ENCODE peak calls at places on chromosomes 13 and 19, in five cellular contexts. V, X, J, B and L are unnamed samples.

GRCh38 chr13:50126378-50127016 is 111.3 kb downstream of the KCNRG start:
- DNase-seq in V (no peak), X (peak), J (no peak), B (peak), L (no peak)

GRCh38 chr13:111387945-111388600 is 67.6 kb downstream of the TEX29 start:
- DNase-seq in V (no peak), X (no peak), J (no peak), B (no peak), L (no peak)

GRCh38 chr13:105655046-105655445 is 880.4 kb downstream of the EFNB2 start:
- DNase-seq in V (no peak), X (no peak), J (no peak), B (no peak), L (no peak)

GRCh38 chr19:38294090-38294489 is 10.0 kb upstream of the C19orf33 start:
- DNase-seq in V (no peak), X (no peak), J (no peak), B (no peak), L (no peak)

GRCh38 chr13:102136735-102137296 is 265.0 kb downstream of the FGF14 start:
- DNase-seq in V (no peak), X (no peak), J (no peak), B (no peak), L (no peak)

GRCh38 chr19:18225702-18226468 is at the start of gene PDE4C:
- DNase-seq in V (no peak), X (no peak), J (no peak), B (no peak), L (peak)

GRCh38 chr13:31930901-31931522 is 100.6 kb upstream of the FRY start:
- DNase-seq in V (no peak), X (no peak), J (no peak), B (no peak), L (no peak)

GRCh38 chr13:80604094-80604493 is 263.2 kb upstream of the SPRY2 start:
- DNase-seq in V (no peak), X (no peak), J (no peak), B (no peak), L (peak)

GRCh38 chr19:13016628-13017305 is 21.5 kb downstream of the NFIX start:
- DNase-seq in V (no peak), X (no peak), J (no peak), B (no peak), L (no peak)

GRCh38 chr13:35979378-35979911 is 151.7 kb downstream of the DCLK1 start:
- DNase-seq in V (peak), X (no peak), J (peak), B (peak), L (peak)

GRCh38 chr13:32911506-32911905 is 104.7 kb upstream of the KL start:
- DNase-seq in V (no peak), X (peak), J (no peak), B (no peak), L (no peak)

GRCh38 chr13:38264363-38265134 is 85.1 kb upstream of the UFM1 start:
- DNase-seq in V (no peak), X (no peak), J (no peak), B (no peak), L (no peak)

GRCh38 chr13:51233117-51233826 is 11.1 kb downstream of the FAM124A start:
- DNase-seq in V (no peak), X (no peak), J (no peak), B (no peak), L (no peak)

GRCh38 chr13:79736356-79736755 is 255.4 kb downstream of the NDFIP2 start:
- DNase-seq in V (no peak), X (no peak), J (no peak), B (no peak), L (no peak)

GRCh38 chr13:24995225-24995804 is 100.6 kb upstream of the PABPC3 start:
- DNase-seq in V (no peak), X (peak), J (no peak), B (peak), L (peak)

GRCh38 chr13:25652764-25653163 is 281.0 kb downstream of the ATP8A2 start:
- DNase-seq in V (no peak), X (no peak), J (no peak), B (no peak), L (no peak)

GRCh38 chr13:71721117-71721516 is 145.9 kb downstream of the DACH1 start:
- DNase-seq in V (no peak), X (no peak), J (no peak), B (no peak), L (no peak)

GRCh38 chr13:31824705-31825512 is 85.6 kb downstream of the RXFP2 start:
- DNase-seq in V (no peak), X (no peak), J (no peak), B (no peak), L (no peak)

GRCh38 chr13:110816500-110816899 is 98.4 kb downstream of the ANKRD10 start:
- DNase-seq in V (no peak), X (no peak), J (no peak), B (no peak), L (no peak)

GRCh38 chr19:43940719-43941118 is 5.6 kb upstream of the ZNF45 start:
- DNase-seq in V (no peak), X (no peak), J (no peak), B (no peak), L (no peak)

GRCh38 chr19:56740478-56740877 is 68.9 kb upstream of the ZNF835 start:
- DNase-seq in V (no peak), X (no peak), J (no peak), B (no peak), L (no peak)
- H3K27ac ChIP-seq in V (no peak), X (no peak), J (no peak), B (no peak), L (no peak)

GRCh38 chr19:5052515-5052914 is 83.6 kb downstream of the KDM4B start:
- DNase-seq in V (no peak), X (no peak), J (no peak), B (no peak), L (no peak)
- TF ChIP-seq CTCF in V (no peak), X (peak), J (no peak), B (no peak), L (no peak)

GRCh38 chr19:49676690-49677231 is 310 bp upstream of the PRMT1 start:
- DNase-seq in V (peak), X (peak), J (peak), B (peak), L (peak)
- TF ChIP-seq EP300 in V (no peak), X (no peak), J (no peak), B (no peak), L (no peak)

DNA sequence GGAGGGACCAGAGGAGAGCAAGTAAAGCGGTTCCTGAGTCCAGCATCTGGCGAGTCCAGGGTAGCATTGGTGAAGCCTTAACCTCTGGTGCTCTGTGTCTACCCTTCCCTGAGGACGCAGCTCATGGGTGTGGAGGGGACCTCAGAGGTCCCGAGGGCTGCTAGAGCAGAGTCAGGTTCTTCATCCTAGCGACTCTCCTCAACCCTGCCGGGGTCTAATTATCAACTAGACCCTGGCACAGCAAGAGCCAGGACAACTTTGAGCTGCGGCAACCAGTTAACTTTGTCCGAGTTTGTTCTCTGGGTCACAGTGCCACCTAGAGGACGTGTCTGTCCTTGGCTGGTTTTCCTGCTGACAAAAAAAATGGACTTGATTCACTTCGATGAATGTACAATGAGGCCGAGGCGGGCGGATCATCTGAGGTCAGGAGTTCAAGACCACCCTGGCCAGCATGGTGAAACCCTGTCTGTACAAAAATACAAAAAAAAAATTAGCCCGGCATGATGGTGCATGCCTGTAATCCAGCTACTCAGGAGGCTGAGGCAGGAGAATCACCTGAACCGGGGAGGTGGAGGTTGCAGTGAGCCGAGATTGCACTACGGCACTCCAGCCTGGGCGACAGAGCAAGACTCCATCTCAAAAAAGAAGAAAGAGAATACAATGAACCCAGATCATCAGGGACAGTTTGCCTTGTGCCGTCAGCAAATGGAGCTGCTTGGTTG is 24.9 kb downstream of the TSSK6 start:
- DNase-seq in V (peak), X (peak), J (peak), B (peak), L (peak)
- H3K27ac ChIP-seq in V (peak), X (no peak), J (peak), B (peak), L (peak)

GRCh38 chr13:46602531-46602930 is 49.6 kb downstream of the LRCH1 start:
- DNase-seq in V (no peak), X (no peak), J (no peak), B (no peak), L (no peak)

GRCh38 chr13:46605824-46606554 is 53.0 kb downstream of the LRCH1 start:
- DNase-seq in V (no peak), X (no peak), J (no peak), B (no peak), L (no peak)

GRCh38 chr13:46605089-46605488 is 52.1 kb downstream of the LRCH1 start:
- DNase-seq in V (no peak), X (no peak), J (no peak), B (no peak), L (no peak)

GRCh38 chr13:46603165-46603603 is 50.2 kb downstream of the LRCH1 start:
- DNase-seq in V (no peak), X (peak), J (no peak), B (no peak), L (no peak)

GRCh38 chr13:46604226-46604968 is 51.4 kb downstream of the LRCH1 start:
- DNase-seq in V (no peak), X (no peak), J (no peak), B (no peak), L (no peak)
- TF ChIP-seq CTCF in V (no peak), X (no peak), J (no peak), B (no peak), L (no peak)

GRCh38 chr19:2544576-2545415 is 68.9 kb downstream of the GADD45B start:
- DNase-seq in V (peak), X (no peak), J (no peak), B (no peak), L (peak)

GRCh38 chr19:2548966-2549365 is 73.0 kb downstream of the GADD45B start:
- DNase-seq in V (no peak), X (no peak), J (no peak), B (no peak), L (peak)

GRCh38 chr19:2547721-2548120 is 71.8 kb downstream of the GADD45B start:
- DNase-seq in V (no peak), X (no peak), J (no peak), B (no peak), L (peak)

GRCh38 chr19:2547033-2547680 is 71.2 kb downstream of the GADD45B start:
- DNase-seq in V (no peak), X (no peak), J (no peak), B (no peak), L (peak)

GRCh38 chr19:2546128-2547032 is 70.5 kb downstream of the GADD45B start:
- DNase-seq in V (peak), X (no peak), J (peak), B (peak), L (peak)
- TF ChIP-seq EP300 in V (no peak), X (no peak), J (peak), B (peak), L (no peak)

GRCh38 chr19:3359850-3360493 is 6.4 kb upstream of the NFIC start:
- DNase-seq in V (no peak), X (no peak), J (no peak), B (no peak), L (no peak)

GRCh38 chr19:3357731-3358391 is 8.5 kb upstream of the NFIC start:
- DNase-seq in V (no peak), X (no peak), J (no peak), B (no peak), L (peak)

GRCh38 chr19:3360494-3361383 is 5.6 kb upstream of the NFIC start:
- DNase-seq in V (peak), X (no peak), J (peak), B (peak), L (peak)

GRCh38 chr19:3358392-3358918 is 7.9 kb upstream of the NFIC start:
- DNase-seq in V (no peak), X (no peak), J (no peak), B (no peak), L (peak)

GRCh38 chr19:3358919-3359849 is 7.2 kb upstream of the NFIC start:
- DNase-seq in V (no peak), X (no peak), J (peak), B (peak), L (peak)
- H3K27ac ChIP-seq in V (peak), X (peak), J (peak), B (peak), L (peak)